ENCODE peak calls at places on chromosomes 12 and 14, in six cellular contexts. S, Q, X, H, V and T are unnamed samples.

GRCh38 chr12:11622774-11623375 is 26.6 kb upstream of the ETV6 start:
- DNase-seq in X (no peak), Q (no peak), H (no peak), S (no peak), V (peak), T (no peak)

GRCh38 chr12:62893276-62893675 is 41.7 kb downstream of the PPM1H start:
- DNase-seq in S (no peak), X (no peak), Q (no peak), V (no peak), H (no peak), T (no peak)

GRCh38 chr12:60072911-60073310 is 477.1 kb downstream of the SLC16A7 start:
- DNase-seq in V (peak), Q (no peak), S (peak), H (no peak), X (no peak), T (peak)

GRCh38 chr12:127893875-127894635 is 372.9 kb upstream of the TMEM132C start:
- DNase-seq in S (no peak), X (no peak), Q (no peak), V (peak), H (peak), T (no peak)

GRCh38 chr12:104310751-104311297 is 7.3 kb downstream of the EID3 start:
- DNase-seq in Q (no peak), V (no peak), S (no peak), H (no peak), X (no peak), T (no peak)

GRCh38 chr12:80186727-80187217 is 87.4 kb downstream of the OTOGL start:
- DNase-seq in S (peak), Q (peak), H (peak), X (peak), V (peak), T (peak)

GRCh38 chr14:104112609-104113571 is 25.5 kb upstream of the KIF26A start:
- DNase-seq in V (no peak), X (no peak), H (no peak), S (no peak), Q (no peak), T (no peak)

GRCh38 chr12:59084758-59085383 is 164.6 kb upstream of the LRIG3 start:
- DNase-seq in Q (no peak), S (peak), V (peak), H (peak), X (no peak), T (peak)

GRCh38 chr14:53848851-53849250 is 107.8 kb downstream of the BMP4 start:
- DNase-seq in H (no peak), S (no peak), V (no peak), Q (no peak), X (no peak), T (no peak)

GRCh38 chr12:62698701-62699101 is 232.1 kb downstream of the MON2 start:
- DNase-seq in X (no peak), H (no peak), S (peak), Q (no peak), V (no peak), T (peak)

GRCh38 chr12:27260746-27261145 is 16.7 kb downstream of the STK38L start:
- DNase-seq in H (no peak), S (no peak), X (no peak), Q (no peak), V (no peak), T (no peak)

GRCh38 chr12:34305176-34305575 is 282.9 kb downstream of the ALG10 start:
- DNase-seq in X (no peak), H (no peak), Q (no peak), S (no peak), V (no peak), T (no peak)

GRCh38 chr12:77953515-77953914 is 122.8 kb downstream of the NAV3 start:
- DNase-seq in H (no peak), Q (no peak), S (no peak), V (peak), X (no peak), T (no peak)

GRCh38 chr14:80764921-80765507 is 176.5 kb downstream of the CEP128 start:
- DNase-seq in V (no peak), X (no peak), H (no peak), Q (no peak), S (no peak), T (no peak)

GRCh38 chr12:90333939-90334338 is 621.0 kb downstream of the CCER1 start:
- DNase-seq in H (no peak), S (peak), X (no peak), Q (no peak), V (no peak), T (peak)

GRCh38 chr12:15131462-15131861 is 89.8 kb downstream of the RERG start:
- DNase-seq in H (no peak), S (peak), V (no peak), Q (peak), X (no peak), T (peak)

GRCh38 chr14:98177551-98177950 is 1094.4 kb downstream of the BCL11B start:
- DNase-seq in S (no peak), Q (no peak), X (no peak), H (no peak), V (no peak), T (no peak)

GRCh38 chr12:54418441-54419087 is 502 bp downstream of the ITGA5 start:
- DNase-seq in V (peak), H (no peak), S (no peak), X (no peak), Q (no peak), T (no peak)

GRCh38 chr12:49698619-49699545 is 8.3 kb downstream of the FMNL3 start:
- DNase-seq in S (peak), V (peak), H (no peak), Q (no peak), X (no peak), T (peak)

GRCh38 chr14:76073732-76074131 is 78.0 kb upstream of the GPATCH2L start:
- DNase-seq in H (no peak), S (no peak), V (no peak), X (no peak), Q (no peak), T (no peak)

GRCh38 chr14:37588667-37588955 is 6.4 kb downstream of the FOXA1 start:
- DNase-seq in Q (no peak), H (no peak), X (no peak), V (peak), S (no peak), T (no peak)

GRCh38 chr12:47735649-47736048 is 10.4 kb upstream of the ENDOU start:
- DNase-seq in H (no peak), V (no peak), S (no peak), X (no peak), Q (no peak), T (no peak)

GRCh38 chr14:67221248-67221981 is 19.8 kb upstream of the PALS1 start:
- DNase-seq in H (no peak), X (no peak), Q (no peak), V (no peak), S (peak), T (peak)

GRCh38 chr12:22321620-22322019 is 12.9 kb downstream of the ST8SIA1 start:
- DNase-seq in S (no peak), Q (no peak), V (peak), X (no peak), H (no peak), T (no peak)

GRCh38 chr12:2013527-2014223 is 9.4 kb upstream of the DCP1B start:
- DNase-seq in H (no peak), X (no peak), Q (no peak), S (no peak), V (peak), T (no peak)

GRCh38 chr14:22598896-22599244 is 770 bp downstream of the ABHD4 start:
- DNase-seq in Q (no peak), V (peak), X (peak), H (peak), S (peak), T (peak)

GRCh38 chr12:95072900-95073697 is at the start of gene NR2C1:
- DNase-seq in V (peak), H (peak), X (peak), S (peak), Q (peak), T (peak)

GRCh38 chr12:46388427-46388992 is 15.9 kb upstream of the SLC38A2 start:
- DNase-seq in H (no peak), V (no peak), S (no peak), Q (no peak), X (no peak), T (no peak)

GRCh38 chr12:107127482-107128185 is 34.3 kb upstream of the CRY1 start:
- DNase-seq in H (no peak), X (no peak), V (peak), Q (no peak), S (no peak), T (no peak)

GRCh38 chr14:32407170-32407569 is 78.1 kb downstream of the AKAP6 start:
- DNase-seq in S (no peak), V (no peak), Q (no peak), X (no peak), H (no peak), T (no peak)

GRCh38 chr14:64684091-64684490 is 20.1 kb upstream of the PLEKHG3 start:
- DNase-seq in H (no peak), S (no peak), V (no peak), Q (no peak), X (no peak), T (no peak)

GRCh38 chr14:69592923-69593677 is 18.3 kb upstream of the SUSD6 start:
- DNase-seq in V (no peak), Q (peak), X (no peak), S (no peak), H (no peak), T (peak)

GRCh38 chr12:13194462-13195110 is 1.9 kb upstream of the EMP1 start:
- DNase-seq in X (no peak), Q (no peak), V (no peak), H (no peak), S (no peak), T (peak)

GRCh38 chr12:47408171-47408871 is 297.5 kb downstream of the RPAP3 start:
- DNase-seq in V (peak), Q (no peak), S (no peak), H (no peak), X (no peak), T (peak)

GRCh38 chr14:95545769-95546168 is 10.9 kb downstream of the GLRX5 start:
- DNase-seq in X (peak), V (no peak), Q (no peak), S (peak), H (no peak), T (peak)

GRCh38 chr14:104104006-104104901 is 18.8 kb downstream of the ASPG start:
- DNase-seq in H (no peak), S (no peak), X (no peak), V (no peak), Q (no peak), T (no peak)

GRCh38 chr12:48296586-48297396 is 53.9 kb downstream of the ZNF641 start:
- DNase-seq in X (peak), S (peak), V (peak), H (no peak), Q (no peak), T (peak)

GRCh38 chr12:15205341-15206010 is 15.7 kb downstream of the RERG start:
- DNase-seq in S (no peak), Q (no peak), H (no peak), V (no peak), X (no peak), T (no peak)